ENCODE peak calls at places on chromosomes 2 and 18, in five cellular contexts. C is Ammon's horn; W is mucosa of gallbladder; N is esophagus squamous epithelium; G is activated CD8-positive, alpha-beta T cell treated with anti-CD3 and anti-CD28 coated beads for 36 hours. Z is an unnamed sample.

GRCh38 chr2:20562540-20563225 is 88.2 kb downstream of the HS1BP3 start:
- DNase-seq in G (no peak), C (no peak), N (no peak), W (no peak), Z (no peak)

GRCh38 chr18:74040008-74040407 is 107.6 kb downstream of the FBXO15 start:
- DNase-seq in C (no peak), G (no peak), N (no peak), W (no peak), Z (no peak)

GRCh38 chr2:226655871-226656270 is 143.7 kb downstream of the IRS1 start:
- DNase-seq in N (no peak), G (no peak), W (no peak), C (no peak), Z (no peak)

GRCh38 chr2:58032751-58033055 is 13.9 kb upstream of the VRK2 start:
- DNase-seq in N (no peak), W (no peak), G (no peak), C (no peak), Z (no peak)

GRCh38 chr18:623760-624620 is 27.2 kb downstream of the CLUL1 start:
- DNase-seq in C (peak), W (peak), G (peak), N (no peak), Z (peak)

GRCh38 chr2:180722551-180723239 is 257.7 kb upstream of the UBE2E3 start:
- DNase-seq in N (no peak), C (no peak), G (no peak), W (no peak), Z (no peak)

GRCh38 chr2:62938126-62938525 is 112.5 kb upstream of the OTX1 start:
- DNase-seq in W (no peak), G (no peak), N (no peak), C (no peak), Z (no peak)

GRCh38 chr18:21991081-21991534 is 178.3 kb upstream of the GATA6 start:
- DNase-seq in G (no peak), C (no peak), W (no peak), N (no peak), Z (no peak)

GRCh38 chr2:78979380-78980238 is 45.9 kb upstream of the REG3G start:
- DNase-seq in G (peak), C (peak), N (no peak), W (no peak), Z (peak)

GRCh38 chr2:135782231-135782630 is 40.6 kb downstream of the UBXN4 start:
- DNase-seq in G (no peak), N (no peak), W (no peak), C (no peak), Z (no peak)

GRCh38 chr2:60213865-60214657 is 339.4 kb downstream of the BCL11A start:
- DNase-seq in G (no peak), C (peak), W (peak), N (no peak), Z (peak)

GRCh38 chr2:176115883-176116813 is at the start of gene HOXD10:
- DNase-seq in C (no peak), G (no peak), N (no peak), W (no peak), Z (peak)

GRCh38 chr18:79416022-79416676 is 20.4 kb downstream of the NFATC1 start:
- DNase-seq in N (no peak), C (no peak), G (no peak), W (no peak), Z (no peak)

GRCh38 chr2:237869357-237870102 is 10.1 kb downstream of the RAMP1 start:
- DNase-seq in N (no peak), G (no peak), C (no peak), W (no peak), Z (no peak)

GRCh38 chr18:25876334-25876979 is 214.0 kb downstream of the SS18 start:
- DNase-seq in N (no peak), C (no peak), G (no peak), W (no peak), Z (no peak)

GRCh38 chr2:238945433-238946150 is 97.7 kb downstream of the TWIST2 start:
- DNase-seq in W (peak), N (no peak), G (peak), C (peak), Z (peak)

GRCh38 chr2:191957996-191958860 is 111.3 kb upstream of the CAVIN2 start:
- DNase-seq in N (no peak), G (no peak), C (no peak), W (no peak), Z (no peak)

GRCh38 chr18:35049111-35050003 is 8.1 kb downstream of the MAPRE2 start:
- DNase-seq in C (no peak), N (no peak), G (no peak), W (no peak), Z (no peak)

GRCh38 chr2:140178224-140178623 is 1398.0 kb upstream of the NXPH2 start:
- DNase-seq in W (no peak), C (no peak), N (no peak), G (no peak), Z (no peak)

GRCh38 chr18:25832008-25832604 is 258.3 kb downstream of the SS18 start:
- DNase-seq in C (peak), G (peak), W (peak), N (no peak), Z (peak)

GRCh38 chr2:116510117-116510671 is 1304.3 kb upstream of the DDX18 start:
- DNase-seq in N (no peak), G (no peak), W (no peak), C (peak), Z (no peak)

GRCh38 chr2:27123302-27124150 is at the start of gene ABHD1:
- DNase-seq in N (no peak), G (peak), C (peak), W (peak), Z (peak)

GRCh38 chr2:18546586-18546985 is 13.9 kb downstream of the RDH14 start:
- DNase-seq in N (no peak), W (no peak), C (no peak), G (peak), Z (no peak)

GRCh38 chr18:10259934-10260333 is 194.5 kb upstream of the APCDD1 start:
- DNase-seq in N (no peak), W (no peak), C (no peak), G (no peak), Z (no peak)

GRCh38 chr2:17255071-17255470 is 263.2 kb downstream of the RAD51AP2 start:
- DNase-seq in W (no peak), G (no peak), C (no peak), N (no peak), Z (no peak)

GRCh38 chr2:71001592-71002570 is 7.2 kb upstream of the TEX261 start:
- DNase-seq in C (no peak), G (no peak), W (no peak), N (no peak), Z (no peak)

GRCh38 chr2:224111576-224111975 is 72.5 kb upstream of the SERPINE2 start:
- DNase-seq in G (no peak), W (no peak), C (no peak), N (no peak), Z (no peak)

GRCh38 chr2:240431663-240432424 is 3.6 kb upstream of the GPC1 start:
- DNase-seq in C (no peak), W (no peak), G (no peak), N (no peak), Z (peak)

GRCh38 chr2:127143851-127144782 is 37.2 kb upstream of the BIN1 start:
- DNase-seq in C (peak), W (no peak), G (no peak), N (no peak), Z (no peak)

GRCh38 chr2:229376866-229377265 is 105.8 kb upstream of the PID1 start:
- DNase-seq in G (no peak), W (no peak), N (no peak), C (no peak), Z (no peak)

GRCh38 chr2:170771049-170771937 is 1.1 kb downstream of the ERICH2 start:
- DNase-seq in N (no peak), C (peak), W (no peak), G (peak), Z (peak)

GRCh38 chr2:129712586-129712985 is 266.9 kb upstream of the RAB6C start:
- DNase-seq in N (no peak), W (peak), C (no peak), G (no peak), Z (no peak)

GRCh38 chr2:3465328-3465727 is 54.0 kb downstream of the ADI1 start:
- DNase-seq in N (no peak), W (no peak), C (no peak), G (no peak), Z (peak)

GRCh38 chr2:149885946-149886345 is 298.4 kb upstream of the MMADHC start:
- DNase-seq in N (no peak), G (no peak), C (no peak), W (no peak), Z (no peak)

GRCh38 chr2:134360750-134361487 is 107.0 kb downstream of the MGAT5 start:
- DNase-seq in G (no peak), N (no peak), C (peak), W (no peak), Z (no peak)

GRCh38 chr2:29080886-29081743 is 6.8 kb upstream of the PCARE start:
- DNase-seq in C (no peak), W (no peak), N (no peak), G (no peak), Z (no peak)

GRCh38 chr2:72770879-72771461 is 54.9 kb downstream of the EXOC6B start:
- DNase-seq in N (no peak), W (peak), G (peak), C (peak), Z (peak)

GRCh38 chr2:151339168-151339567 is 18.2 kb upstream of the TNFAIP6 start:
- DNase-seq in C (peak), W (no peak), N (no peak), G (no peak), Z (no peak)